ENCODE peak calls at places on chromosome 13, in six cellular contexts. V, D, Z, O, H and Y are unnamed samples.

GRCh38 chr13:20369886-20370361 is 137.8 kb upstream of the GJB6 start:
- DNase-seq in V (no peak), D (no peak), Z (no peak), O (no peak), H (no peak), Y (no peak)

GRCh38 chr13:80721689-80722088 is 380.8 kb upstream of the SPRY2 start:
- DNase-seq in V (no peak), D (no peak), Z (no peak), O (no peak), H (no peak), Y (no peak)

GRCh38 chr13:44364601-44365000 is 9.0 kb upstream of the SERP2 start:
- DNase-seq in V (no peak), D (peak; percentile 57), Z (no peak), O (no peak), H (no peak), Y (no peak)

GRCh38 chr13:106475852-106476251 is 59.6 kb downstream of the EFNB2 start:
- DNase-seq in V (no peak), D (no peak), Z (no peak), O (no peak), H (no peak), Y (no peak)

GRCh38 chr13:71869274-71869673 is 2.3 kb upstream of the DACH1 start:
- DNase-seq in V (no peak), D (no peak), Z (no peak), O (no peak), H (no peak), Y (no peak)

GRCh38 chr13:19860884-19861655 is 2.4 kb downstream of the ZMYM5 start:
- DNase-seq in V (no peak), D (peak; percentile 53), Z (no peak), O (no peak), H (no peak), Y (no peak)

GRCh38 chr13:27967203-27967735 is 1.8 kb downstream of the CDX2 start:
- DNase-seq in V (no peak), D (no peak), Z (no peak), O (peak; percentile 6), H (no peak), Y (no peak)

GRCh38 chr13:68056816-68057710 is 826.9 kb upstream of the PCDH9 start:
- DNase-seq in V (no peak), D (peak; percentile 84), Z (no peak), O (no peak), H (no peak), Y (no peak)

GRCh38 chr13:48176781-48177180 is 56.2 kb upstream of the ITM2B start:
- DNase-seq in V (no peak), D (no peak), Z (no peak), O (no peak), H (no peak), Y (no peak)

GRCh38 chr13:79686441-79686840 is 205.5 kb downstream of the NDFIP2 start:
- DNase-seq in V (no peak), D (no peak), Z (no peak), O (no peak), H (no peak), Y (no peak)

GRCh38 chr13:28981530-28981929 is 161.4 kb downstream of the MTUS2 start:
- DNase-seq in V (no peak), D (no peak), Z (no peak), O (no peak), H (no peak), Y (no peak)

GRCh38 chr13:79749556-79749955 is 268.6 kb downstream of the NDFIP2 start:
- DNase-seq in V (no peak), D (no peak), Z (no peak), O (no peak), H (no peak), Y (no peak)

GRCh38 chr13:32228330-32229041 is 86.7 kb downstream of the ZAR1L start:
- DNase-seq in V (no peak), D (peak; percentile 1), Z (no peak), O (no peak), H (no peak), Y (no peak)

GRCh38 chr13:27551563-27551962 is 68.8 kb downstream of the LNX2 start:
- DNase-seq in V (no peak), D (no peak), Z (no peak), O (no peak), H (no peak), Y (no peak)

GRCh38 chr13:22278336-22278929 is 607.6 kb downstream of the FGF9 start:
- DNase-seq in V (peak; percentile 77), D (peak; percentile 11), Z (peak; percentile 23), O (peak; percentile 83), H (peak; percentile 27), Y (peak; percentile 18)

GRCh38 chr13:34847751-34848150 is 94.3 kb upstream of the NBEA start:
- DNase-seq in V (no peak), D (no peak), Z (no peak), O (no peak), H (no peak), Y (no peak)

GRCh38 chr13:43003010-43003409 is 11.0 kb upstream of the EPSTI1 start:
- DNase-seq in V (no peak), D (no peak), Z (no peak), O (no peak), H (no peak), Y (no peak)

GRCh38 chr13:74204606-74205312 is 70.6 kb upstream of the KLF12 start:
- DNase-seq in V (no peak), D (no peak), Z (no peak), O (no peak), H (no peak), Y (no peak)

GRCh38 chr13:108227651-108228272 is 9.6 kb downstream of the ABHD13 start:
- DNase-seq in V (no peak), D (peak; percentile 30), Z (no peak), O (no peak), H (no peak), Y (no peak)

GRCh38 chr13:39886336-39886735 is 230.9 kb downstream of the COG6 start:
- DNase-seq in V (no peak), D (no peak), Z (no peak), O (no peak), H (no peak), Y (no peak)

GRCh38 chr13:48311223-48311622 is 7.7 kb downstream of the RB1 start:
- DNase-seq in V (no peak), D (no peak), Z (no peak), O (no peak), H (no peak), Y (no peak)

GRCh38 chr13:70623260-70623659 is 515.0 kb upstream of the KLHL1 start:
- DNase-seq in V (no peak), D (no peak), Z (no peak), O (no peak), H (no peak), Y (no peak)

GRCh38 chr13:46389985-46390384 is 2.9 kb upstream of the RUBCNL start:
- DNase-seq in V (peak; percentile 32), D (no peak), Z (peak; percentile 60), O (peak; percentile 68), H (no peak), Y (no peak)

GRCh38 chr13:113076681-113077401 is 28.8 kb upstream of the F7 start:
- DNase-seq in V (no peak), D (no peak), Z (no peak), O (no peak), H (no peak), Y (no peak)

GRCh38 chr13:104796581-104796980 is 1730.4 kb upstream of the SLC10A2 start:
- DNase-seq in V (no peak), D (no peak), Z (no peak), O (no peak), H (no peak), Y (no peak)

GRCh38 chr13:95154441-95154886 is 146.8 kb downstream of the ABCC4 start:
- DNase-seq in V (no peak), D (peak; percentile 66), Z (no peak), O (no peak), H (no peak), Y (no peak)
- H3K4me1 ChIP-seq in V (no peaks in the 10 kb centered on the region), D (peaks cover 65% of the 10 kb centered on the region), Z (no peaks in the 10 kb centered on the region), O (no peaks in the 10 kb centered on the region), H (no peaks in the 10 kb centered on the region), Y (no peaks in the 10 kb centered on the region)

GRCh38 chr13:24130134-24130792 is 30.3 kb upstream of the SPATA13 start:
- DNase-seq in V (no peak), D (no peak), Z (no peak), O (no peak), H (no peak), Y (no peak)

GRCh38 chr13:24128962-24129361 is 31.6 kb upstream of the SPATA13 start:
- DNase-seq in V (no peak), D (no peak), Z (no peak), O (no peak), H (no peak), Y (no peak)

GRCh38 chr13:24128112-24128511 is 32.4 kb upstream of the SPATA13 start:
- DNase-seq in V (no peak), D (no peak), Z (peak; percentile 45), O (no peak), H (no peak), Y (no peak)

GRCh38 chr13:24124789-24125476 is 35.6 kb upstream of the SPATA13 start:
- DNase-seq in V (no peak), D (no peak), Z (no peak), O (no peak), H (no peak), Y (no peak)

GRCh38 chr13:24127116-24127631 is 33.3 kb upstream of the SPATA13 start:
- DNase-seq in V (no peak), D (peak; percentile 16), Z (no peak), O (no peak), H (no peak), Y (no peak)
- TF ChIP-seq POLR2A in V (no peak), D (no peak), Z (no peak), O (no peak), H (no peak), Y (no peak)

GRCh38 chr13:98324105-98324504 is 147.0 kb upstream of the RNF113B start:
- DNase-seq in V (no peak), D (no peak), Z (no peak), O (no peak), H (no peak), Y (no peak)
- H3K4me1 ChIP-seq in V (peaks cover 4% of the 10 kb centered on the region), D (no peaks in the 10 kb centered on the region), Z (no peaks in the 10 kb centered on the region), O (peaks cover 16% of the 10 kb centered on the region), H (peaks cover 7% of the 10 kb centered on the region), Y (no peaks in the 10 kb centered on the region)

GRCh38 chr13:41457589-41458186 is 338 bp downstream of the RGCC start:
- DNase-seq in V (no peak), D (no peak), Z (no peak), O (no peak), H (no peak), Y (no peak)
- TF ChIP-seq POLR2A in V (no peak), D (no peak), Z (no peak), O (no peak), H (no peak), Y (peak; percentile 62)

GRCh38 chr13:75383064-75383715 is 98.8 kb downstream of the TBC1D4 start:
- DNase-seq in V (no peak), D (no peak), Z (no peak), O (no peak), H (no peak), Y (no peak)
- H3K4me1 ChIP-seq in V (peaks cover 11% of the 10 kb centered on the region), D (no peaks in the 10 kb centered on the region), Z (no peaks in the 10 kb centered on the region), O (peaks cover 54% of the 10 kb centered on the region), H (no peaks in the 10 kb centered on the region), Y (peaks cover 33% of the 10 kb centered on the region)